ENCODE peak calls at places on chromosomes 16 and 17, in four cellular contexts. Z is K562, K is GM12878, R is HL-60. B is an unnamed sample.

GRCh38 chr17:66423436-66423922 is 121.1 kb downstream of the PRKCA start:
- DNase-seq in Z (no peak), K (no peak), R (no peak), B (no peak)

GRCh38 chr16:89191901-89192184 is 8.5 kb downstream of the SLC22A31 start:
- DNase-seq in Z (no peak), K (no peak), R (no peak), B (no peak)

GRCh38 chr16:57091200-57091989 is 988 bp upstream of the CPNE2 start:
- DNase-seq in Z (peak), R (no peak), K (no peak), B (no peak)

GRCh38 chr17:61770043-61770442 is 93.3 kb downstream of the BRIP1 start:
- DNase-seq in K (no peak), Z (no peak), R (no peak), B (no peak)

GRCh38 chr16:70573451-70574121 is 50.0 kb downstream of the SF3B3 start:
- DNase-seq in R (no peak), K (no peak), Z (no peak), B (no peak)

GRCh38 chr16:89693931-89694783 is 7.3 kb downstream of the SPATA2L start:
- DNase-seq in Z (no peak), R (no peak), K (no peak), B (no peak)

GRCh38 chr17:5759501-5759925 is 175.2 kb upstream of the NLRP1 start:
- DNase-seq in R (no peak), K (no peak), Z (no peak), B (no peak)

GRCh38 chr16:24993722-24994686 is 21.2 kb downstream of the ARHGAP17 start:
- DNase-seq in R (no peak), K (no peak), Z (peak), B (no peak)

GRCh38 chr16:67926181-67926742 is 5.4 kb downstream of the CTRL start:
- DNase-seq in R (no peak), K (no peak), Z (no peak), B (no peak)

GRCh38 chr16:19559242-19559910 is 3.9 kb downstream of the VPS35L start:
- DNase-seq in Z (peak), K (no peak), R (peak), B (no peak)

GRCh38 chr16:84918006-84918909 is 93.1 kb downstream of the ZDHHC7 start:
- DNase-seq in R (no peak), Z (no peak), K (no peak), B (no peak)

GRCh38 chr16:84917492-84917891 is 93.8 kb downstream of the ZDHHC7 start:
- DNase-seq in Z (no peak), R (no peak), K (no peak), B (no peak)

GRCh38 chr16:84919267-84919666 is 92.1 kb downstream of the ZDHHC7 start:
- DNase-seq in R (no peak), Z (no peak), K (no peak), B (no peak)

GRCh38 chr16:84920333-84920732 is 91.0 kb downstream of the ZDHHC7 start:
- DNase-seq in K (no peak), Z (no peak), R (no peak), B (no peak)

DNA sequence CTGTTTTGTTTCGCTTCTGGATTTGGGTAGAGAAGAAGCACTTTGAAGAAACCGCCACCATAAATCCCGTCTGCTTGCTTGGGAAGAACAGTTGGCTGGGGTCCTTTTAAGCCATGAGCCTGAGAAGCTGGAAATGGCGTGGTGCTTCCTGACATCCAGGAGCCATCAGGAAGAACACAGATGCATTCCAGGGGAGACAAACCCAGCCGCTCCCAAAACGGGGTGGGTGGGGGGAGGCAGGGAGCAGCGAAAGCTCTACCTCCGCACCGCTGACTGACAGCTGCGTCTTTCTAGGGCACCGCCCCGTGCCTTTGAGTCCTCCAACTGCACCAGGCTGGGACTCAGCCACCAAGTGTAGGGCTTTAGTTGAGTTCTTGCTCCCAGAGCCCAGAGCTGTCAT is 91.6 kb downstream of the ZDHHC7 start:
- DNase-seq in R (no peak), K (no peak), Z (peak), B (no peak)
- TF ChIP-seq POLR2AphosphoS5 in R (no peak), K (no peak), Z (no peak), B (no peak)

DNA sequence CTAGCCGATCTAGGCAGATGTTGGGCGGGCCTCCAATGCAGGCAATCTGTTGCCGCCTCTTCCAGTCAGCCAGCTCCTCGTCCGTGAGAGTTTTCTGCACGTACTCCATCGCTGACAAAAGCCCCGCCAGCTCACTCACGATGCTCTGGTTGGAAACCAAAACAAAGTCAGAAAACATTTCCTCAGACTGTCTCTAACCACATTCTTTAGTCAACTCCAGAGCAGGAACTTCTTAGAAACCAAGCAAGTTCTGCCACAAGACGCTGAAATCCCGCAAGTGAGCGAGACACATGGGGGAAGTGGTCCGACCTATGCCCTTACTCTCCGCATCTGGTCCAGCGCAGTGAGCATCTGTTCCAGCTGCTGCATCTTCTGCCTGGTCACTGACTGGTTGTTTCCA is 49.1 kb downstream of the STAT5A start:
- DNase-seq in R (peak), K (peak), Z (no peak), B (no peak)
- TF ChIP-seq SPI1 in R (peak), K (peak), Z (no peak), B (peak)

DNA sequence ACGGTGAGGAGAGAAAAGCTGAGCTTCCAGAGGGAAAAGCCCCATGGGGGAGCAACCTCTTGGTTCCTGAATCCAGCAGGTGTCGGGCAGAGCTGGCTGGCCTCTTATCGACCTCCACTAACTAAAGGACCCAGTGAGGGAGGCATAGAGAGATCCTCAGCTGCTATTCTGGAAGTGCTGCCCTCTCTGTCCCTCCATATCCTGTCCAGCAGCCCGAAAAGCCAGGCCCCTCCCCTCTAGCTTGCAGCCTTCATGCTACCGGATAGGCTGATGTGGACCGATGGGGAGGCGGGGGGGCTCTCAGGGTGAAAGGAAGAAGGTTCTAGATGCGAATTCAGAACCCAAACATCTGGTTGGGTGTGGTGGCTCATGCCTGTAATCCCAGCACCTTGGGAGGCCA is 24.9 kb downstream of the MXRA7 start:
- DNase-seq in K (no peak), R (no peak), Z (no peak), B (no peak)
- TF ChIP-seq POLR2AphosphoS5 in K (no peak), R (no peak), Z (no peak), B (no peak)

DNA sequence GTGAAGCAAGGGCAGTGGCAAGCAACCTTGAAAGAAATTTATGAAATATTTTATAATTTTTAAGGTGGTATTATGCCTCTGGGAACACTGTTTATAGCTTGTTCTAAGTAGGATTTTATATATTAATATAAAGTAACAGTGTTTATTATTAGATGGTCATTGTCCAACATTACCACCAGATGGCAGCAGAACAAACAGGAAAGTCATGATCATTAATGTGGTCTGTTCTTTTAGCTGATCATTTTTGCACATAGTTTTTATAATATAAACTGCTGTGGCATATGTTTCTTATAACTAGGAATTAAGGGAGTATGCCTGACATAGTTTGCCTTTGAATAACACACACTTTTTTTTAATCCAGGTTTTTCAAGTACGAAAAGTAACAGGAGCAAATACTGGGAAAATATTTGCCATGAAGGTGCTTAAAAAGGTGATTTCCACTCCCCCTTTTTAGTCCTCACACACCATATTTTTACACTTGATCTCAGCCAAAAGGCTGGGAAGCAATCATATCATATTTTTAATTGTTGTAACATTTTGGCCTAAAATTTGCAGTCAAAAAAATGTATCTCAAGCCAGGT is 21.4 kb downstream of the RPS6KB1 start:
- DNase-seq in R (no peak), Z (peak), K (no peak), B (peak)
- TF ChIP-seq SPI1 in R (no peak), Z (no peak), K (no peak), B (no peak)

GRCh38 chr16:80265624-80266306 is 275.0 kb upstream of the DYNLRB2 start:
- DNase-seq in R (no peak), Z (no peak), K (no peak), B (no peak)

GRCh38 chr16:80259289-80259805 is 281.4 kb upstream of the DYNLRB2 start:
- DNase-seq in Z (no peak), K (no peak), R (no peak), B (no peak)

GRCh38 chr16:80263848-80264694 is 276.7 kb upstream of the DYNLRB2 start:
- DNase-seq in R (no peak), Z (no peak), K (no peak), B (no peak)

GRCh38 chr16:80260906-80261311 is 279.9 kb upstream of the DYNLRB2 start:
- DNase-seq in Z (no peak), K (no peak), R (no peak), B (no peak)

DNA sequence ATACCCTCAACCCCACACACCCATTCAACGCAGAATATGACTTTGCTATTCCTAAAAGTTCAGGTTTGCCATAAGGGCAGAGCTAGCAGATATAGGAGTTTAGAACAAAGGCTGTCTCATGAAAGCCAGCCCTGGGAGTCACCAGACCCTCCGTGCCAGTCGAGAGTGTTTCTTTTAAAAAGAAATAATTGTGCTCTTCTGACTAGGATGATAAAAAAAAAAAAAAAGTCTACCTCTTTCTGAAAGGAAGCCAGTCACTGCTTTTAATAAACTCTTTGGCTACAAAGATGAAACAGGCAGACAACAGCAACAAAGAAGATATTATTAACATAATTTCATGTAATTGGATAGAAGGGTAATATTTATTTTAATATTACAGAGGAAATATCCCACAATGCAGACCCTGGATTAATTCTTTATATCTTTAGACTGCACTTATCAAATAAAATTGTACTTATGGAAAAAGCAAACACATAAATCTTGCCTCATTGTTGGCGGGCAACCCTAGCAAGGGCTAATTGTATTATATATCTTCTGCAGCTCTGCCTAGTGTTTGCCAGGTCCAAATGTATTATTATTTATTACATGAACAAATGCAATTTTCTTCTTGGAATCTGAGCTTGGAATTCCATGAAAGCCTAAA is 277.5 kb upstream of the DYNLRB2 start:
- DNase-seq in K (no peak), R (no peak), Z (no peak), B (no peak)
- TF ChIP-seq POLR2AphosphoS5 in K (no peak), R (no peak), Z (no peak), B (no peak)

GRCh38 chr16:8720080-8720966 is 45.9 kb downstream of the ABAT start:
- DNase-seq in Z (peak), K (no peak), R (no peak), B (peak)
- TF ChIP-seq SPI1 in Z (no peak), K (no peak), R (no peak), B (peak)

GRCh38 chr17:64448665-64449512 is at the start of gene MILR1:
- DNase-seq in Z (peak), K (peak), R (peak), B (no peak)
- TF ChIP-seq POLR2AphosphoS5 in Z (peak), K (no peak), R (peak), B (no peak)

GRCh38 chr17:41278176-41278955 is 2.9 kb downstream of the KRTAP9-7 start:
- DNase-seq in Z (no peak), K (no peak), R (no peak), B (no peak)

GRCh38 chr17:41284546-41284945 is 9.0 kb downstream of the KRTAP9-7 start:
- DNase-seq in K (no peak), R (no peak), Z (no peak), B (no peak)

GRCh38 chr17:41287050-41287449 is 11.6 kb downstream of the KRTAP9-7 start:
- DNase-seq in K (no peak), Z (no peak), R (no peak), B (no peak)

DNA sequence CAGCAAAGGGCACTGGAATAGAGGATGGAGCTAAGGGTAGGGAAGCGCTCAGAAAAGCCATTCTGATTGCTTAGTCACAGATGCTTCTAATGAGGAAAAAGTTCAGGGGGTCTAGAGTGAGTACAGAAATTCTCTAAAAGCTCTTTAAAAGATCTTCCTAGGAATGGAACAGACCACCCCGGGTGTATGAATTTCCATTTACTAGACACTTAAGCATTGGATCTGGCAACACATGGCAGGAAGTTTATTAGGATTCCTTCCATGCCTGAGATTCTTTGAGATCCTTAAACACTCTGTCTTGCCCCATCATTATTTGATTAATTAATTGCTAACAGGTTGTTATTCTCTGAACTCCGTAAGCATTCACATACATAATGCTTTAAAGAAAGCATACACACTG is 8.5 kb downstream of the KRTAP9-7 start:
- DNase-seq in R (no peak), K (no peak), Z (no peak), B (no peak)
- TF ChIP-seq SPI1 in R (no peak), K (no peak), Z (no peak), B (no peak)

GRCh38 chr17:45876539-45876938 is 17.8 kb upstream of the MAPT start:
- DNase-seq in R (no peak), Z (no peak), K (no peak), B (no peak)

GRCh38 chr17:45873728-45874127 is 20.6 kb upstream of the MAPT start:
- DNase-seq in K (no peak), Z (no peak), R (no peak), B (no peak)

GRCh38 chr17:45877467-45877866 is 16.9 kb upstream of the MAPT start:
- DNase-seq in K (no peak), Z (no peak), R (no peak), B (no peak)

GRCh38 chr17:45871718-45872117 is 22.6 kb upstream of the MAPT start:
- DNase-seq in Z (no peak), R (no peak), K (no peak), B (no peak)

GRCh38 chr17:45874148-45874547 is 20.2 kb upstream of the MAPT start:
- DNase-seq in Z (no peak), K (no peak), R (no peak), B (no peak)
- TF ChIP-seq POLR2AphosphoS5 in Z (no peak), K (no peak), R (no peak), B (no peak)

B was measured in GM12891.